ENCODE peak calls at places on chromosomes 12 and 14, in seven cellular contexts. P is SK-N-SH, C is upper lobe of left lung, S is sigmoid colon, W is endothelial cell of umbilical vein, M is breast epithelium, H is suprapubic skin. Y is an unnamed sample.

GRCh38 chr12:7142057-7142644 is 12.0 kb downstream of the CLSTN3 start:
- DNase-seq in W (peak; percentile 58), C (no peak), H (no peak), S (no peak), P (peak; percentile 66), M (no peak), Y (peak; percentile 66)

GRCh38 chr12:125245601-125246345 is 180.5 kb downstream of the AACS start:
- DNase-seq in P (no peak), M (no peak), C (no peak), W (no peak), S (no peak), H (no peak), Y (no peak)

GRCh38 chr14:20429801-20430669 is 5.9 kb downstream of the KLHL33 start:
- DNase-seq in P (no peak), C (peak; percentile 65), H (no peak), S (no peak), M (no peak), W (no peak), Y (no peak)

GRCh38 chr14:101124860-101125259 is 221.3 kb upstream of the RTL1 start:
- DNase-seq in M (no peak), W (no peak), S (peak; percentile 42), P (no peak), C (no peak), H (no peak), Y (no peak)

GRCh38 chr14:51554953-51555352 is 96.8 kb upstream of the FRMD6 start:
- DNase-seq in H (no peak), W (no peak), M (no peak), C (no peak), P (no peak), S (no peak), Y (no peak)

GRCh38 chr14:44961151-44961729 is 507 bp downstream of the KLHL28 start:
- DNase-seq in W (peak; percentile 59), H (peak; percentile 80), C (peak; percentile 15), P (peak; percentile 23), S (peak; percentile 82), M (peak; percentile 47), Y (peak; percentile 41)

GRCh38 chr14:93042968-93043940 is 72.5 kb downstream of the ITPK1 start:
- DNase-seq in S (no peak), W (peak; percentile 22), M (peak; percentile 82), C (no peak), H (peak; percentile 80), P (peak; percentile 81), Y (no peak)

GRCh38 chr14:90402009-90402408 is 5.2 kb downstream of the CALM1 start:
- DNase-seq in M (no peak), H (no peak), S (no peak), W (no peak), C (no peak), P (no peak), Y (peak; percentile 47)

GRCh38 chr12:113208041-113208934 is 13.0 kb upstream of the TPCN1 start:
- DNase-seq in H (no peak), W (no peak), S (peak; percentile 73), P (no peak), C (no peak), M (no peak), Y (peak; percentile 99)

GRCh38 chr12:38892976-38893375 is 12.4 kb downstream of the CPNE8 start:
- DNase-seq in P (no peak), W (no peak), S (no peak), M (no peak), C (no peak), H (no peak), Y (no peak)

GRCh38 chr12:98823012-98823411 is 177.9 kb downstream of the APAF1 start:
- DNase-seq in W (no peak), M (no peak), P (no peak), H (no peak), C (no peak), S (no peak), Y (no peak)

GRCh38 chr12:4274396-4274959 is 916 bp downstream of the CCND2 start:
- DNase-seq in C (peak; percentile 82), W (no peak), S (peak; percentile 81), P (no peak), H (no peak), M (no peak), Y (peak; percentile 47)

GRCh38 chr12:122125452-122126341 is 47.1 kb downstream of the MLXIP start:
- DNase-seq in W (no peak), S (peak; percentile 68), M (no peak), C (no peak), P (no peak), H (no peak), Y (no peak)

GRCh38 chr14:85175556-85175955 is 354.4 kb upstream of the FLRT2 start:
- DNase-seq in P (no peak), W (no peak), H (no peak), C (no peak), M (no peak), S (no peak), Y (no peak)

GRCh38 chr12:49798248-49798647 is 30.0 kb downstream of the NCKAP5L start:
- DNase-seq in M (no peak), C (peak; percentile 41), S (no peak), H (no peak), W (no peak), P (no peak), Y (no peak)

GRCh38 chr12:25529738-25530137 is 23.3 kb downstream of the LMNTD1 start:
- DNase-seq in C (no peak), P (no peak), M (no peak), W (peak; percentile 64), S (no peak), H (no peak), Y (no peak)

GRCh38 chr14:74429991-74430390 is 4.0 kb upstream of the SYNDIG1L start:
- DNase-seq in S (no peak), M (no peak), C (no peak), H (no peak), W (no peak), P (no peak), Y (no peak)

GRCh38 chr14:67241416-67242362 is at the start of gene PALS1:
- DNase-seq in H (no peak), C (no peak), M (no peak), W (peak; percentile 85), S (peak; percentile 80), P (peak; percentile 87), Y (peak; percentile 20)

DNA sequence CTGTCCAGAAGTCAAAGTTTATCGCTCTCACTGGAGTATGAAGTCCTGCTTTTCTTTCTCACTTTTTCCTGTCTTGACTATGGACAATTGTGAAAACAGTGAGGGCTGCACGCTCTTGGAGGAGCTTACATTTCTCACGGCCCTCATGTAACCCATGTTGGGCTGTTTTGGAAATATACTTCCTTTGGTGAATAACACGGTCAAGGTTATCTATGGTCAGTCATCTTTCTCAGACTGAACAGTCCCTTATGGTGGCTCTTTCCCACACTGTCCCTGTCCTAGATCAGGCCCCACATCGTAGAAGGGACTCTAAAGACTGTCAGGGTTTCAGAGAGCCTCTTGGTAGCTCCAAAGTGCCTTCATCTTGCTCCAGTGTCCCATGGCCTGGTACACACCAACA is 7.2 kb downstream of the CCDC92 start:
- DNase-seq in H (no peak), P (no peak), M (no peak), S (no peak), C (no peak), W (no peak), Y (no peak)
- H3K27me3 ChIP-seq in H (no peaks in the 10 kb centered on the region), P (no peaks in the 10 kb centered on the region), M (no peaks in the 10 kb centered on the region), S (no peaks in the 10 kb centered on the region), C (no peaks in the 10 kb centered on the region), W (no peaks in the 10 kb centered on the region), Y (no peaks in the 10 kb centered on the region)

GRCh38 chr12:76266797-76267196 is 81.4 kb downstream of the BBS10 start:
- DNase-seq in W (peak; percentile 64), S (peak; percentile 68), C (no peak), M (peak; percentile 80), H (peak; percentile 70), P (no peak), Y (no peak)
- TF ChIP-seq POLR2AphosphoS5 in W (no peak), S (no peak), C (peak; percentile 93), M (no peak), H (peak; percentile 54), P (no peak), Y (no peak)

GRCh38 chr12:108306506-108306905 is 32.6 kb downstream of the CMKLR1 start:
- DNase-seq in M (no peak), S (no peak), P (no peak), W (no peak), H (no peak), C (no peak), Y (no peak)
- H3K27ac ChIP-seq in M (no peak overlapping the region), S (peak overlapping the region; percentile 68), P (no peak overlapping the region), W (peak overlapping the region; percentile 79), H (peak overlapping the region; percentile 86), C (peak overlapping the region; percentile 85), Y (no peak overlapping the region)

GRCh38 chr12:53171725-53172329 is 8.7 kb upstream of the ZNF740 start:
- DNase-seq in H (no peak), W (no peak), C (no peak), S (no peak), M (peak; percentile 37), P (peak; percentile 62), Y (no peak)

GRCh38 chr12:53170876-53171724 is 9.4 kb upstream of the ZNF740 start:
- DNase-seq in W (no peak), H (no peak), M (no peak), S (no peak), P (no peak), C (no peak), Y (no peak)

GRCh38 chr12:53172352-53172751 is 8.2 kb upstream of the ZNF740 start:
- DNase-seq in S (peak; percentile 87), W (no peak), H (no peak), M (no peak), P (no peak), C (no peak), Y (no peak)

GRCh38 chr12:53169644-53170043 is 10.9 kb upstream of the ZNF740 start:
- DNase-seq in M (peak; percentile 8), W (no peak), C (no peak), S (no peak), H (no peak), P (no peak), Y (no peak)

DNA sequence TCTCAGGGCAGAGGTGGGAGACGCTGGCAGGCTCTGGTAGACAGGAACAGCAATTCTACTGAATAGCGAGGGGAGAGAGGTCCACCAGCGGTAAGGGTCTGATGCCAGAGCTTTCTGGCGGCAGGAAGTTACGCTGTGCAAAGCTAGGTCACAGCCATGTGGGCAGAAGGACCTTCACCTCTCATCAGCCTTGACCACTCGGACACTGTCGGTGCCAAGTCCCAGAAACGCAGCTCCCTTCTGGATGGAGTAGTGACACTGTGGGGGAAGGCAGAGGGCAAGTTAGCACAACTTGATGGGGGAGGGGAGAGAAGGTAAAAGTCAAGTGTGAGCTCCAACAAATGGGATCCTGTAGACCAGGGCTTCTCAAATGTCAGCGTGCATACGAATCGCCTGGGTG is 10.3 kb upstream of the ZNF740 start:
- DNase-seq in P (no peak), W (no peak), H (no peak), S (no peak), M (no peak), C (no peak), Y (no peak)
- H3K27me3 ChIP-seq in P (no peaks in the 10 kb centered on the region), W (no peaks in the 10 kb centered on the region), H (no peaks in the 10 kb centered on the region), S (no peaks in the 10 kb centered on the region), M (no peaks in the 10 kb centered on the region), C (no peaks in the 10 kb centered on the region), Y (no peaks in the 10 kb centered on the region)

GRCh38 chr14:24335461-24336146 is 733 bp upstream of the ADCY4 start:
- DNase-seq in M (no peak), P (peak; percentile 32), S (no peak), W (peak; percentile 41), H (peak; percentile 69), C (no peak), Y (no peak)
- TF ChIP-seq POLR2AphosphoS5 in M (no peak), P (no peak), S (no peak), W (peak; percentile 44), H (no peak), C (peak; percentile 51), Y (no peak)

GRCh38 chr12:93918262-93918661 is 230.1 kb upstream of the PLXNC1 start:
- DNase-seq in M (no peak), H (no peak), W (no peak), P (no peak), S (no peak), C (no peak), Y (no peak)
- H3K27ac ChIP-seq in M (no peak overlapping the region), H (no peak overlapping the region), W (no peak overlapping the region), P (peak overlapping the region; percentile 91), S (no peak overlapping the region), C (no peak overlapping the region), Y (no peak overlapping the region)